ENCODE peak calls at places on chromosomes 16 and 17, in five cellular contexts. N is fibroblast of lung, T is thoracic aorta, K is RPMI7951, Q is NCI-H146. J is an unnamed sample.

GRCh38 chr17:44002141-44002848 is 2.1 kb upstream of the NAGS start:
- DNase-seq in N (peak; percentile 88), T (no peak), K (peak; percentile 57), Q (no peak), J (no peak)

GRCh38 chr17:46020998-46021397 is 21.9 kb downstream of the STH start:
- DNase-seq in N (no peak), T (no peak), K (no peak), Q (no peak), J (no peak)

GRCh38 chr17:78075545-78075944 is 53.0 kb downstream of the TMC6 start:
- DNase-seq in N (no peak), T (no peak), K (no peak), Q (no peak), J (no peak)

GRCh38 chr16:82096641-82097040 is 61.6 kb downstream of the HSD17B2 start:
- DNase-seq in N (no peak), T (no peak), K (no peak), Q (no peak), J (no peak)

GRCh38 chr17:61205931-61206330 is 193.7 kb upstream of the TBX2 start:
- DNase-seq in N (peak; percentile 72), T (no peak), K (peak; percentile 89), Q (no peak), J (no peak)

GRCh38 chr16:29821663-29822115 is 1.4 kb downstream of the MVP start:
- DNase-seq in N (peak; percentile 80), T (no peak), K (peak; percentile 91), Q (no peak), J (no peak)

GRCh38 chr16:14384745-14385144 is 245.3 kb downstream of the PARN start:
- DNase-seq in N (no peak), T (no peak), K (no peak), Q (no peak), J (no peak)

GRCh38 chr16:68629315-68629900 is 15.7 kb upstream of the CDH3 start:
- DNase-seq in N (no peak), T (no peak), K (no peak), Q (no peak), J (no peak)

GRCh38 chr16:27110524-27110896 is 43.8 kb downstream of the C16orf82 start:
- DNase-seq in N (no peak), T (no peak), K (peak; percentile 22), Q (no peak), J (no peak)

GRCh38 chr16:8887952-8888560 is 5.9 kb downstream of the LITAFD start:
- DNase-seq in N (no peak), T (no peak), K (peak; percentile 88), Q (no peak), J (no peak)

GRCh38 chr17:77693776-77694175 is 264.7 kb upstream of the TNRC6C start:
- DNase-seq in N (no peak), T (no peak), K (no peak), Q (no peak), J (no peak)

GRCh38 chr16:57091990-57092785 is at the start of gene CPNE2:
- DNase-seq in N (peak; percentile 30), T (no peak), K (peak; percentile 70), Q (peak; percentile 57), J (peak; percentile 82)

GRCh38 chr17:57677858-57678257 is 67.2 kb downstream of the CCDC182 start:
- DNase-seq in N (no peak), T (no peak), K (no peak), Q (no peak), J (no peak)

GRCh38 chr17:34667656-34668055 is 88.3 kb downstream of the TMEM132E start:
- DNase-seq in N (no peak), T (no peak), K (no peak), Q (no peak), J (no peak)

GRCh38 chr16:17927015-17927414 is 409.5 kb downstream of the NPIPA8 start:
- DNase-seq in N (no peak), T (no peak), K (no peak), Q (no peak), J (no peak)

GRCh38 chr16:19583665-19584300 is 28.3 kb downstream of the VPS35L start:
- DNase-seq in N (peak; percentile 58), T (no peak), K (peak; percentile 43), Q (peak; percentile 45), J (peak; percentile 36)

GRCh38 chr17:58968662-58969061 is 138.0 kb downstream of the TRIM37 start:
- DNase-seq in N (no peak), T (no peak), K (peak; percentile 15), Q (no peak), J (no peak)

GRCh38 chr17:43880420-43880991 is 26.8 kb downstream of the MPP2 start:
- DNase-seq in N (peak; percentile 4), T (no peak), K (peak; percentile 23), Q (peak; percentile 35), J (no peak)

GRCh38 chr16:76668207-76668725 is 391.1 kb downstream of the CNTNAP4 start:
- DNase-seq in N (no peak), T (no peak), K (no peak), Q (peak; percentile 59), J (peak; percentile 67)

J was measured in Caco-2.